ENCODE peak calls at places on chromosomes 2 and 18, in eight cellular contexts. One of them, this sample, is unnamed.

GRCh38 chr2:137383391-137383790 is 580.9 kb upstream of the HNMT start:
- DNase-seq in transverse colon: no peak
- DNase-seq in right atrium auricular region: no peak
- DNase-seq in colonic mucosa: no peak
- DNase-seq in choroid plexus epithelial cell: no peak
- DNase-seq in SK-N-SH: no peak
- DNase-seq in astrocyte of the cerebellum: no peak
- DNase-seq in fibroblast of pulmonary artery: no peak
- DNase-seq in this sample: no peak

GRCh38 chr18:31102020-31102684 is at the start of gene DSC2:
- DNase-seq in fibroblast of pulmonary artery: no peak
- DNase-seq in transverse colon: peak
- DNase-seq in colonic mucosa: peak
- DNase-seq in SK-N-SH: peak
- DNase-seq in choroid plexus epithelial cell: no peak
- DNase-seq in right atrium auricular region: peak
- DNase-seq in astrocyte of the cerebellum: no peak
- DNase-seq in this sample: no peak

GRCh38 chr2:9178905-9179571 is 27.6 kb upstream of the ASAP2 start:
- DNase-seq in astrocyte of the cerebellum: peak
- DNase-seq in choroid plexus epithelial cell: peak
- DNase-seq in transverse colon: peak
- DNase-seq in colonic mucosa: peak
- DNase-seq in SK-N-SH: no peak
- DNase-seq in fibroblast of pulmonary artery: peak
- DNase-seq in right atrium auricular region: peak
- DNase-seq in this sample: peak

GRCh38 chr2:43174368-43175186 is 51.8 kb downstream of the ZFP36L2 start:
- DNase-seq in astrocyte of the cerebellum: no peak
- DNase-seq in transverse colon: peak
- DNase-seq in right atrium auricular region: no peak
- DNase-seq in SK-N-SH: no peak
- DNase-seq in fibroblast of pulmonary artery: no peak
- DNase-seq in choroid plexus epithelial cell: no peak
- DNase-seq in colonic mucosa: peak
- DNase-seq in this sample: no peak

GRCh38 chr2:147863835-147864234 is 19.0 kb downstream of the ACVR2A start:
- DNase-seq in right atrium auricular region: no peak
- DNase-seq in fibroblast of pulmonary artery: no peak
- DNase-seq in transverse colon: no peak
- DNase-seq in SK-N-SH: no peak
- DNase-seq in astrocyte of the cerebellum: no peak
- DNase-seq in colonic mucosa: no peak
- DNase-seq in choroid plexus epithelial cell: no peak
- DNase-seq in this sample: no peak

GRCh38 chr2:25341031-25341727 is 546 bp downstream of the DNMT3A start:
- DNase-seq in choroid plexus epithelial cell: no peak
- DNase-seq in right atrium auricular region: no peak
- DNase-seq in astrocyte of the cerebellum: no peak
- DNase-seq in colonic mucosa: no peak
- DNase-seq in fibroblast of pulmonary artery: no peak
- DNase-seq in SK-N-SH: peak
- DNase-seq in transverse colon: peak
- DNase-seq in this sample: no peak

GRCh38 chr18:48942086-48942485 is 8.7 kb downstream of the SMAD7 start:
- DNase-seq in transverse colon: no peak
- DNase-seq in colonic mucosa: no peak
- DNase-seq in choroid plexus epithelial cell: no peak
- DNase-seq in right atrium auricular region: no peak
- DNase-seq in SK-N-SH: no peak
- DNase-seq in fibroblast of pulmonary artery: no peak
- DNase-seq in astrocyte of the cerebellum: no peak
- DNase-seq in this sample: no peak

GRCh38 chr2:135245055-135245454 is 193.0 kb downstream of the RAB3GAP1 start:
- DNase-seq in colonic mucosa: no peak
- DNase-seq in fibroblast of pulmonary artery: peak
- DNase-seq in SK-N-SH: no peak
- DNase-seq in astrocyte of the cerebellum: no peak
- DNase-seq in transverse colon: no peak
- DNase-seq in right atrium auricular region: no peak
- DNase-seq in choroid plexus epithelial cell: peak
- DNase-seq in this sample: peak

GRCh38 chr2:37553411-37554156 is 117.9 kb downstream of the CDC42EP3 start:
- DNase-seq in right atrium auricular region: no peak
- DNase-seq in colonic mucosa: no peak
- DNase-seq in SK-N-SH: peak
- DNase-seq in astrocyte of the cerebellum: no peak
- DNase-seq in fibroblast of pulmonary artery: no peak
- DNase-seq in choroid plexus epithelial cell: no peak
- DNase-seq in transverse colon: no peak
- DNase-seq in this sample: no peak

GRCh38 chr18:3083776-3084175 is 70.8 kb upstream of the LPIN2 start:
- DNase-seq in astrocyte of the cerebellum: no peak
- DNase-seq in transverse colon: no peak
- DNase-seq in fibroblast of pulmonary artery: no peak
- DNase-seq in right atrium auricular region: no peak
- DNase-seq in SK-N-SH: no peak
- DNase-seq in choroid plexus epithelial cell: no peak
- DNase-seq in colonic mucosa: no peak
- DNase-seq in this sample: no peak

GRCh38 chr2:31987454-31987853 is 23.4 kb downstream of the MEMO1 start:
- DNase-seq in fibroblast of pulmonary artery: peak
- DNase-seq in astrocyte of the cerebellum: no peak
- DNase-seq in transverse colon: no peak
- DNase-seq in choroid plexus epithelial cell: peak
- DNase-seq in SK-N-SH: no peak
- DNase-seq in colonic mucosa: no peak
- DNase-seq in right atrium auricular region: no peak
- DNase-seq in this sample: no peak

GRCh38 chr2:173998386-173998785 is 33.2 kb upstream of the SP3 start:
- DNase-seq in SK-N-SH: no peak
- DNase-seq in right atrium auricular region: no peak
- DNase-seq in choroid plexus epithelial cell: no peak
- DNase-seq in transverse colon: no peak
- DNase-seq in fibroblast of pulmonary artery: peak
- DNase-seq in colonic mucosa: no peak
- DNase-seq in astrocyte of the cerebellum: no peak
- DNase-seq in this sample: no peak

GRCh38 chr2:134912406-134912805 is 6.2 kb upstream of the CCNT2 start:
- DNase-seq in colonic mucosa: no peak
- DNase-seq in transverse colon: no peak
- DNase-seq in choroid plexus epithelial cell: peak
- DNase-seq in fibroblast of pulmonary artery: peak
- DNase-seq in astrocyte of the cerebellum: no peak
- DNase-seq in SK-N-SH: no peak
- DNase-seq in right atrium auricular region: no peak
- DNase-seq in this sample: no peak

GRCh38 chr2:96207073-96207777 is 1.4 kb downstream of the STARD7 start:
- DNase-seq in astrocyte of the cerebellum: no peak
- DNase-seq in choroid plexus epithelial cell: no peak
- DNase-seq in SK-N-SH: peak
- DNase-seq in right atrium auricular region: no peak
- DNase-seq in transverse colon: no peak
- DNase-seq in colonic mucosa: no peak
- DNase-seq in fibroblast of pulmonary artery: no peak
- DNase-seq in this sample: no peak

GRCh38 chr2:96205888-96206287 is 2.7 kb downstream of the STARD7 start:
- DNase-seq in SK-N-SH: no peak
- DNase-seq in right atrium auricular region: no peak
- DNase-seq in astrocyte of the cerebellum: no peak
- DNase-seq in transverse colon: no peak
- DNase-seq in choroid plexus epithelial cell: peak
- DNase-seq in colonic mucosa: no peak
- DNase-seq in fibroblast of pulmonary artery: peak
- DNase-seq in this sample: no peak

GRCh38 chr2:96205238-96205637 is 3.4 kb downstream of the STARD7 start:
- DNase-seq in colonic mucosa: no peak
- DNase-seq in SK-N-SH: no peak
- DNase-seq in choroid plexus epithelial cell: no peak
- DNase-seq in fibroblast of pulmonary artery: peak
- DNase-seq in right atrium auricular region: no peak
- DNase-seq in transverse colon: no peak
- DNase-seq in astrocyte of the cerebellum: no peak
- DNase-seq in this sample: no peak

GRCh38 chr2:96203130-96204028 is 5.2 kb downstream of the STARD7 start:
- DNase-seq in SK-N-SH: no peak
- DNase-seq in colonic mucosa: no peak
- DNase-seq in transverse colon: no peak
- DNase-seq in right atrium auricular region: no peak
- DNase-seq in astrocyte of the cerebellum: no peak
- DNase-seq in choroid plexus epithelial cell: no peak
- DNase-seq in fibroblast of pulmonary artery: no peak
- DNase-seq in this sample: no peak

DNA sequence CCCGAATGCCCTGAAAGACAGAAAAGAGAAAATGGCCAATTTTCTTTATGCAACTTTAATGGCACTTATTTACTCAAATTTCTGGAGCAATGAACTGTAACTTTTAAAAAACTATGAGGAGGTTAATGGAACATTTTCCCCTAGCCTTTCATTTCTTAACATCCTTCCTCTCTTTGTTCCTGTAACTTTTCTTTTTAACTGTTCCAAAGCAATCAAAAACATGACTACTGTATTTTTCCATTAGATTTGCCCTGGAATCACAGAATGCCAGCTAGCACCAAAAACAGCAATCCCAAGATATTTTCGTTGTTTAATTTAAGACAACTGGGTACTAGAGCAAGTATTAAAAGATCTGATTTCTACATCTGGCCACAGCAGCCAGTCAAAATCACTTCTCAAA is 3.8 kb downstream of the STARD7 start:
- DNase-seq in transverse colon: no peak
- DNase-seq in astrocyte of the cerebellum: no peak
- DNase-seq in choroid plexus epithelial cell: no peak
- DNase-seq in fibroblast of pulmonary artery: no peak
- DNase-seq in right atrium auricular region: no peak
- DNase-seq in colonic mucosa: no peak
- DNase-seq in SK-N-SH: no peak
- DNase-seq in this sample: no peak
- H3K4me3 ChIP-seq in transverse colon: no peak
- H3K4me3 ChIP-seq in astrocyte of the cerebellum: no peak
- H3K4me3 ChIP-seq in choroid plexus epithelial cell: no peak
- H3K4me3 ChIP-seq in fibroblast of pulmonary artery: no peak
- H3K4me3 ChIP-seq in right atrium auricular region: peak
- H3K4me3 ChIP-seq in colonic mucosa: no peak
- H3K4me3 ChIP-seq in SK-N-SH: no peak
- H3K4me3 ChIP-seq in this sample: peak

DNA sequence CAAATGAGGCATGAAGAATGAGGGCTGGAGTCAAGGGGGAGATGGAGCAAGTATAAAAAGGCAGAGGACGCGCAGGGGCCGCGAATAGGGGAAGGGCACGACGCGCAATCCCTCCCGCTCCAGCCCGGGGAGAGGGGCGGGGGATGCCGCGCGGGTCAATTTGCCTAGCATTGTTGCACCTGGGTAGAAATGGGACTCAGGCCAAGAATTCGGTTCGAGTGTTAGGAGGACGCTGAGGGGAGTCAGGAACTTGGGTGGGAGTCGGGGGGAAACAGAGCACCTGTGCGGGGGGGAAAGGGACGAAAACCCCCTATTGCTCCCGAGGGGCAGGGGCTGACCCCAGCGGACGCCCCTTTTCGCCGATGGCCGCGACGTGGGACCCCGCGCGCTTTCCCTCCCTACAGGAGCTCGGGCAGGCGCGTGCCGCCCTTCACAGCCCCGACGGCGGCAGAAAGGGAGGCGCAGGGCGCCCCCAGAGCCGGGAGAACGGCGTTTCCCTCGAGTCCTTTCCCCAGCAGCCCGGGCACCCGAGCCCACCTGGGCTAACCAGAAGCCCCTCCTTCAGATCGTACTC is 425 bp downstream of the PAIP2B start:
- DNase-seq in fibroblast of pulmonary artery: no peak
- DNase-seq in choroid plexus epithelial cell: no peak
- DNase-seq in astrocyte of the cerebellum: no peak
- DNase-seq in transverse colon: peak
- DNase-seq in right atrium auricular region: no peak
- DNase-seq in SK-N-SH: peak
- DNase-seq in colonic mucosa: peak
- DNase-seq in this sample: no peak
- TF ChIP-seq CTCF in fibroblast of pulmonary artery: no peak
- TF ChIP-seq CTCF in choroid plexus epithelial cell: no peak
- TF ChIP-seq CTCF in astrocyte of the cerebellum: no peak
- TF ChIP-seq CTCF in transverse colon: no peak
- TF ChIP-seq CTCF in right atrium auricular region: no peak
- TF ChIP-seq CTCF in SK-N-SH: no peak
- TF ChIP-seq CTCF in colonic mucosa: no peak
- TF ChIP-seq CTCF in this sample: no peak

DNA sequence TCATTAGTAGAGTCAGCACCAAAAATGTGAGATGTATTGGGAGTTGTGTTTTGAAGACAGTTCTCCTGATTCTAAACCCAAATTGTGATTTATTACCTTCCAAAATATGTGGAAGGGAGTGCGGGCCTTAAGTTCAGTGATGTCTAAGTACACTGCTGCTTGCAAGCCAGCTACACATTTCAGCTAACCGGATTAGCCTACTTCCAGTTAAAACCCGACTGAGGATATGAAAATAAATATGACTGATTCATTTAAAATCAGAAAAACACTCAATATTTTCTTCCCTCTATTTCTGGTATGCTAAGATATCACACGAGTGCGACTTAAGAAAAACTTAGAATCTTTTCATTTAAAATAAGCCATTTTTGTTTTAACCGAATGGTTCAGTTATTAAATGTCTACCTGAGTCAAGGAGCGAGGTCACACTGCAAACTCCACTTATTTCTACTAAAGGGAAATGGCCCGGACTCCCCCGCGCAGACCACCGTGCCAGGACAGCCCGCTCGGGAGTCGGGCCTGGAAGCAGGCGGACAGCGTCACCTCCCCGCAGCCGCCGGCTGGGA is 811 bp downstream of the FHL2 start:
- DNase-seq in colonic mucosa: no peak
- DNase-seq in fibroblast of pulmonary artery: peak
- DNase-seq in transverse colon: no peak
- DNase-seq in right atrium auricular region: peak
- DNase-seq in choroid plexus epithelial cell: peak
- DNase-seq in astrocyte of the cerebellum: no peak
- DNase-seq in SK-N-SH: no peak
- DNase-seq in this sample: no peak
- H3K4me3 ChIP-seq in colonic mucosa: peak
- H3K4me3 ChIP-seq in fibroblast of pulmonary artery: peak
- H3K4me3 ChIP-seq in transverse colon: peak
- H3K4me3 ChIP-seq in right atrium auricular region: peak
- H3K4me3 ChIP-seq in choroid plexus epithelial cell: peak
- H3K4me3 ChIP-seq in astrocyte of the cerebellum: peak
- H3K4me3 ChIP-seq in SK-N-SH: peak
- H3K4me3 ChIP-seq in this sample: peak

GRCh38 chr18:60090170-60090569 is 190.4 kb downstream of the PMAIP1 start:
- DNase-seq in colonic mucosa: no peak
- DNase-seq in right atrium auricular region: no peak
- DNase-seq in SK-N-SH: no peak
- DNase-seq in fibroblast of pulmonary artery: peak
- DNase-seq in choroid plexus epithelial cell: peak
- DNase-seq in astrocyte of the cerebellum: no peak
- DNase-seq in transverse colon: no peak
- DNase-seq in this sample: no peak
- TF ChIP-seq CTCF in colonic mucosa: no peak
- TF ChIP-seq CTCF in right atrium auricular region: no peak
- TF ChIP-seq CTCF in SK-N-SH: no peak
- TF ChIP-seq CTCF in fibroblast of pulmonary artery: peak
- TF ChIP-seq CTCF in choroid plexus epithelial cell: peak
- TF ChIP-seq CTCF in astrocyte of the cerebellum: no peak
- TF ChIP-seq CTCF in transverse colon: no peak
- TF ChIP-seq CTCF in this sample: peak